ENCODE peak calls at places on chromosomes 12 and 14, in nine cellular contexts. J, Y, N, R, D, C, G, B and S are unnamed samples.

GRCh38 chr14:54291491-54292191 is 105.2 kb upstream of the CDKN3 start:
- DNase-seq in J (no peak), Y (no peak), N (no peak), R (no peak), D (no peak), C (no peak), G (no peak), B (no peak), S (no peak)

GRCh38 chr12:106971065-106971464 is 15.4 kb downstream of the TMEM263 start:
- DNase-seq in J (no peak), Y (no peak), N (no peak), R (no peak), D (no peak), C (no peak), G (no peak), B (no peak), S (no peak)

GRCh38 chr12:49652921-49653520 is 29.7 kb downstream of the PRPF40B start:
- DNase-seq in J (no peak), Y (no peak), N (no peak), R (no peak), D (no peak), C (no peak), G (no peak), B (no peak), S (no peak)

GRCh38 chr12:28035483-28035882 is 63.0 kb upstream of the PTHLH start:
- DNase-seq in J (no peak), Y (no peak), N (no peak), R (no peak), D (no peak), C (no peak), G (no peak), B (no peak), S (peak)

GRCh38 chr14:97185186-97185585 is 388.0 kb downstream of the VRK1 start:
- DNase-seq in J (no peak), Y (no peak), N (no peak), R (peak), D (no peak), C (no peak), G (no peak), B (no peak), S (peak)

GRCh38 chr12:119036878-119037493 is 55.6 kb downstream of the SRRM4 start:
- DNase-seq in J (no peak), Y (peak), N (no peak), R (peak), D (peak), C (no peak), G (peak), B (peak), S (no peak)

GRCh38 chr12:76637807-76638206 is 78.2 kb upstream of the OSBPL8 start:
- DNase-seq in J (no peak), Y (no peak), N (no peak), R (no peak), D (no peak), C (no peak), G (no peak), B (no peak), S (no peak)

GRCh38 chr12:100539209-100539608 is 34.3 kb upstream of the GAS2L3 start:
- DNase-seq in J (no peak), Y (no peak), N (no peak), R (peak), D (peak), C (no peak), G (no peak), B (no peak), S (no peak)